ENCODE peak calls at places on chromosomes 5 and 9, in seven cellular contexts. T, I, E, S, Z, R and F are unnamed samples.

GRCh38 chr9:113577525-113578261 is 114.2 kb downstream of the RGS3 start:
- DNase-seq in T (no peak), I (no peak), E (no peak), S (no peak), Z (no peak), R (no peak), F (no peak)

GRCh38 chr5:145855842-145856267 is 17.0 kb downstream of the GRXCR2 start:
- DNase-seq in T (no peak), I (no peak), E (no peak), S (no peak), Z (no peak), R (no peak), F (no peak)

GRCh38 chr9:113920872-113921271 is 44.8 kb downstream of the ZNF618 start:
- DNase-seq in T (no peak), I (no peak), E (no peak), S (no peak), Z (no peak), R (no peak), F (no peak)

GRCh38 chr5:128579669-128580068 is 41.6 kb upstream of the FBN2 start:
- DNase-seq in T (no peak), I (no peak), E (no peak), S (no peak), Z (no peak), R (no peak), F (no peak)

GRCh38 chr5:103256178-103256577 is 2.4 kb upstream of the MACIR start:
- DNase-seq in T (no peak), I (no peak), E (no peak), S (no peak), Z (no peak), R (no peak), F (no peak)

GRCh38 chr5:33067291-33067690 is 356.2 kb downstream of the NPR3 start:
- DNase-seq in T (no peak), I (no peak), E (no peak), S (no peak), Z (no peak), R (no peak), F (no peak)

GRCh38 chr5:58999804-59000595 is 417.1 kb downstream of the RAB3C start:
- DNase-seq in T (peak; percentile 73), I (no peak), E (no peak), S (no peak), Z (no peak), R (no peak), F (no peak)

GRCh38 chr5:180026725-180027448 is 44.7 kb downstream of the RNF130 start:
- DNase-seq in T (no peak), I (no peak), E (no peak), S (no peak), Z (no peak), R (no peak), F (no peak)

GRCh38 chr5:105953616-105954015 is 1717.1 kb downstream of the EFNA5 start:
- DNase-seq in T (no peak), I (no peak), E (no peak), S (no peak), Z (no peak), R (no peak), F (no peak)

GRCh38 chr5:83523926-83524325 is 52.4 kb downstream of the VCAN start:
- DNase-seq in T (no peak), I (no peak), E (no peak), S (no peak), Z (no peak), R (no peak), F (no peak)

GRCh38 chr5:127872494-127872893 is 169.3 kb downstream of the CCDC192 start:
- DNase-seq in T (no peak), I (no peak), E (no peak), S (no peak), Z (no peak), R (no peak), F (no peak)

GRCh38 chr9:129773262-129774048 is 20.6 kb upstream of the PTGES start:
- DNase-seq in T (no peak), I (no peak), E (no peak), S (peak; percentile 27), Z (peak; percentile 98), R (peak; percentile 63), F (no peak)

GRCh38 chr9:134223601-134224122 is 59.3 kb upstream of the RNU6ATAC start:
- DNase-seq in T (no peak), I (no peak), E (no peak), S (no peak), Z (no peak), R (no peak), F (no peak)

GRCh38 chr5:129963359-129963758 is 59.1 kb downstream of the CHSY3 start:
- DNase-seq in T (no peak), I (no peak), E (no peak), S (peak; percentile 46), Z (no peak), R (peak; percentile 96), F (peak; percentile 92)

GRCh38 chr9:5442400-5443011 is 4.8 kb upstream of the PLGRKT start:
- DNase-seq in T (peak; percentile 42), I (no peak), E (no peak), S (no peak), Z (peak; percentile 53), R (peak; percentile 47), F (no peak)